ENCODE peak calls at places on chromosomes 4 and X, in seven cellular contexts. S is HFF-Myc, W is endodermal cell, T is heart right ventricle, E is lower leg skin, O is tibial artery, K is left lung. G is an unnamed sample.

GRCh38 chr4:84994280-84994679 is 27.8 kb upstream of the WDFY3 start:
- DNase-seq in E (no peak), S (no peak), K (no peak), T (no peak), W (peak), O (no peak), G (peak)

GRCh38 chr4:57095956-57096355 is 14.2 kb downstream of the IGFBP7 start:
- DNase-seq in W (no peak), O (no peak), T (no peak), E (no peak), K (no peak), S (no peak), G (no peak)

GRCh38 chrX:107935664-107936433 is 46.3 kb downstream of the TEX13B start:
- DNase-seq in W (peak), K (no peak), T (no peak), O (no peak), S (no peak), E (peak), G (peak)

GRCh38 chr4:52904421-52904820 is 42.3 kb downstream of the RASL11B start:
- DNase-seq in E (no peak), S (no peak), T (no peak), K (no peak), W (no peak), O (no peak), G (peak)

GRCh38 chrX:8913665-8914409 is 112.7 kb upstream of the FAM9A start:
- DNase-seq in E (peak), T (peak), K (peak), O (no peak), W (no peak), S (no peak), G (peak)

GRCh38 chr4:73417973-73418372 is 13.9 kb downstream of the ALB start:
- DNase-seq in O (no peak), K (no peak), T (no peak), E (no peak), W (peak), S (no peak), G (peak)

GRCh38 chr4:73998040-73999011 is at the start of gene CXCL5:
- DNase-seq in K (peak), W (peak), O (no peak), S (no peak), T (peak), E (no peak), G (peak)

GRCh38 chr4:15294832-15295231 is 133.0 kb upstream of the C1QTNF7 start:
- DNase-seq in K (no peak), S (no peak), O (no peak), W (no peak), T (no peak), E (no peak), G (no peak)

GRCh38 chr4:176274441-176274840 is 5.4 kb upstream of the ASB5 start:
- DNase-seq in O (no peak), T (no peak), K (no peak), S (no peak), W (no peak), E (no peak), G (peak)

DNA sequence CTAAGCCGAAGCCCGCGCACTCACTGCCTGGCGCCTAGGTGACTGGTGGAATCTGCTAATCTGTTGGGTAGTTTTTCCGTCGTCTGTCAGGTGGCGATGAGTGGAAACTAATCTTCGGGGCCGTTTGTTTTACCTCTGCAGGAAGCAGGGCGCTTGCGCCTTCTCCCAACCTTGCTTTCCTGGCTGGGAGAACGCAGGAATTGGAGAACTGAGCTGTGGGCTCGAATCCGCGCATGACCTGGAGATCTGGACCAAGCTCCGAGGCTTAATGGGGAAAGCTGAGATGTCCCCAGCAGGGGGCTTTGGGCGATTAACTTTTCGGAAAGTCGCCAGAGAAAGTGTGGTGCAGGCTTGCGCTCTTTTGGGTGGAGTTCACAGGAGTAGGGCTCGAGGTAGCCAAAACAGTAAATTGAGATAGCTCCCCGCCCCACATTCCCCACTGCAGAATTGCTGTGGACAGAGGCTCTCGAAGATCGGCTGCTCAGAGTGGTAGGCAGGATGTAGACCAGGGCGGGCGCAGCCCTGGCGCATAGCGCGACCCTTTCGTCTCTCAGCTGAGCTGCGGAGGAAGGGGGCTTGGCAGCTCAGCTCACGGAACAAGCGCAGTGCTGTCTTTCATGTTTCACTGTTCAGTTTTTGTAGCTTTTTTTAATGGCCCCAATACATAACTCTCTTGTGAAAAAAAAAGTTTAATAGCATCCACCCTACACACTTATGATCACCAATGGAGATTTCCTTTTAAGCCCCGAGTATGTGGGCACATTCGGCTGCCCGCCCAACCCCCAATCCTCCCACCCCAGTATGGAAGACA is 2.7 kb upstream of the FGF5 start:
- DNase-seq in K (no peak), E (no peak), T (no peak), S (no peak), O (no peak), W (peak), G (no peak)
- TF ChIP-seq CTCF in K (no peak), E (no peak), T (no peak), S (no peak), O (no peak), W (peak), G (no peak)

GRCh38 chr4:183987987-183988392 is 82.9 kb downstream of the STOX2 start:
- DNase-seq in S (peak), T (peak), E (peak), O (peak), W (peak), K (peak), G (peak)

GRCh38 chr4:183989931-183990330 is 84.8 kb downstream of the STOX2 start:
- DNase-seq in E (no peak), K (no peak), T (no peak), W (no peak), S (no peak), O (no peak), G (peak)

GRCh38 chr4:183987529-183987946 is 82.4 kb downstream of the STOX2 start:
- DNase-seq in S (no peak), W (peak), O (peak), T (peak), E (peak), K (peak), G (peak)

GRCh38 chr4:183988874-183989273 is 83.8 kb downstream of the STOX2 start:
- DNase-seq in W (no peak), T (no peak), S (no peak), O (no peak), E (no peak), K (no peak), G (no peak)

GRCh38 chr4:183989471-183989870 is 84.4 kb downstream of the STOX2 start:
- DNase-seq in S (no peak), O (no peak), W (no peak), E (no peak), K (no peak), T (no peak), G (peak)
- H3K4me3 ChIP-seq in S (no peak), O (no peak), W (no peak), E (no peak), K (no peak), T (no peak), G (no peak)

DNA sequence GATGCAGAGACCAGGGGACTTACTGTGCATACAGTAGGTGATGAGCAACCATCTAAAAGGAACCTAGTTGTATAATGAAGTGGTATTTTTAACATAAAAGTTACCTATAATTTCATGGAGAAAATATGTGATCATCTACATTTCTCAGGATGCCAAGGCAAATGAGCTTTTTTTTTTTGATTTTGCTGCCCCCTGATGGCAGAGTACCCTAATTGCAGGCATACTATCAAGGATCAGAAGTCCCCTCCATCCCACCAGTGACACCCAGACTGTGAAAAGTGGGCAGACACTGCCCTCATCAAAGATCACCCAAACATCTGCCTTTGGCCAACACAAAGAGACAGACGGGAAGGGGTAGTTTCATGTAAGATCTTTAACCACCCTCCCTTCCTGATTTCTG is 9.6 kb upstream of the ABLIM2 start:
- DNase-seq in T (no peak), W (peak), K (no peak), S (no peak), E (no peak), O (no peak), G (no peak)
- TF ChIP-seq CTCF in T (peak), W (peak), K (no peak), S (peak), E (no peak), O (no peak), G (peak)

GRCh38 chr4:185261971-185262370 is 52.6 kb downstream of the SNX25 start:
- DNase-seq in O (no peak), K (no peak), T (no peak), W (no peak), S (no peak), E (no peak), G (no peak)

GRCh38 chr4:185259719-185260118 is 50.3 kb downstream of the SNX25 start:
- DNase-seq in T (no peak), K (no peak), W (no peak), O (no peak), S (no peak), E (no peak), G (no peak)

GRCh38 chr4:185265942-185266341 is 56.5 kb downstream of the SNX25 start:
- DNase-seq in E (no peak), W (no peak), T (no peak), O (no peak), K (no peak), S (peak), G (peak)

GRCh38 chr4:185257694-185258093 is 48.3 kb downstream of the SNX25 start:
- DNase-seq in W (no peak), K (no peak), T (no peak), O (no peak), E (no peak), S (no peak), G (no peak)

GRCh38 chr4:185263419-185263818 is 54.0 kb downstream of the SNX25 start:
- DNase-seq in T (no peak), E (no peak), K (no peak), S (no peak), W (no peak), O (no peak), G (no peak)
- H3K4me3 ChIP-seq in T (no peak), E (no peak), K (no peak), S (no peak), W (no peak), O (no peak), G (no peak)

GRCh38 chrX:11040976-11041375 is 70.2 kb upstream of the HCCS start:
- DNase-seq in O (no peak), S (no peak), T (no peak), W (no peak), K (no peak), E (no peak), G (no peak)

DNA sequence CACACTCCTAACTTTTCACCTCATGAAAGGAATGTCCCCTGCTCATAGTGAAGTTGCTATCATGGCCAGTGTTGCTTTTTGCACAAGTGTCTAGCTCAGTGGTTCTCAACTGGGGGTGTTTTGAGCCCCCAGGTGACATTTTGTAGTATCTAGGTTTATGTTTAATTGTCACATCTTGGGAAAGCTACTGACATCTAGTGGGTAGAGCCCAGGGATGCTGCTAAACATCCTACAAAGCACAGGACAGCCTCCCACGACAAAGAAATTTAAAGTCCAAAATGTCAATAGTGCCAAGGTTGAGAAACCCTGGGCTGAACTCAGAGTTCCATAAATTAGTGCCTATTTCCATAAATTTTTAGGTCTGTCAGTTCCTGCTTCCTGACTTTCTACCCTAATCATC is 70.7 kb upstream of the HCCS start:
- DNase-seq in O (no peak), K (no peak), E (no peak), W (no peak), T (no peak), S (no peak), G (no peak)
- TF ChIP-seq CTCF in O (no peak), K (no peak), E (no peak), W (peak), T (no peak), S (no peak), G (no peak)

GRCh38 chr4:94728056-94728766 is 29.5 kb upstream of the BMPR1B start:
- DNase-seq in O (no peak), T (no peak), K (no peak), E (no peak), W (no peak), S (peak), G (peak)
- H3K4me3 ChIP-seq in O (no peak), T (no peak), K (no peak), E (no peak), W (no peak), S (no peak), G (no peak)